ENCODE peak calls at places on chromosomes 16 and 17, in nine cellular contexts. J is heart left ventricle, P is esophagus muscularis mucosa, Z is endothelial cell of umbilical vein, C is IMR-90, H is adrenal gland, O is prostate gland, Q is transverse colon, Y is A549. T is an unnamed sample.

GRCh38 chr17:72270530-72270929 is 149.7 kb downstream of the SOX9 start:
- DNase-seq in J (peak; percentile 25), Q (no peak), Z (no peak), H (peak; percentile 65), O (peak; percentile 64), Y (peak; percentile 17), C (peak; percentile 3), P (no peak), T (no peak)

GRCh38 chr16:22888791-22889190 is 74.8 kb downstream of the HS3ST2 start:
- DNase-seq in C (peak; percentile 3), P (no peak), J (no peak), O (no peak), H (no peak), Q (no peak), Z (peak; percentile 6), Y (no peak), T (no peak)

GRCh38 chr17:82520041-82520910 is 744 bp downstream of the FOXK2 start:
- DNase-seq in P (no peak), Z (no peak), J (peak; percentile 35), Q (no peak), Y (no peak), C (no peak), O (no peak), H (no peak), T (no peak)

GRCh38 chr17:76049239-76049638 is 22.1 kb upstream of the EVPL start:
- DNase-seq in Q (no peak), Z (no peak), O (no peak), J (no peak), C (no peak), H (no peak), Y (no peak), P (no peak), T (no peak)

GRCh38 chr16:75108792-75109731 is 7.5 kb downstream of the LDHD start:
- DNase-seq in J (peak; percentile 84), Z (no peak), O (peak; percentile 79), H (peak; percentile 98), C (peak; percentile 96), Y (peak; percentile 69), P (peak; percentile 94), Q (peak; percentile 83), T (peak; percentile 89)

GRCh38 chr17:33484559-33484958 is 191.5 kb upstream of the ASIC2 start:
- DNase-seq in J (no peak), Z (no peak), Y (no peak), Q (no peak), C (no peak), P (no peak), O (no peak), H (no peak), T (no peak)

GRCh38 chr17:38918129-38918913 is 7.1 kb upstream of the LASP1NB start:
- DNase-seq in C (no peak), H (peak; percentile 52), Z (no peak), Q (no peak), O (no peak), J (no peak), Y (no peak), P (no peak), T (no peak)

GRCh38 chr16:74186589-74186988 is 110.0 kb upstream of the PSMD7 start:
- DNase-seq in J (no peak), P (no peak), Z (no peak), H (no peak), Y (no peak), O (no peak), Q (no peak), C (peak; percentile 48), T (no peak)

GRCh38 chr17:82493517-82493840 is 26.1 kb upstream of the FOXK2 start:
- DNase-seq in Q (no peak), J (no peak), C (no peak), Z (no peak), Y (no peak), P (no peak), O (no peak), H (no peak), T (no peak)

GRCh38 chr17:2828396-2829038 is 32.3 kb downstream of the RAP1GAP2 start:
- DNase-seq in Y (peak; percentile 82), O (no peak), Z (peak; percentile 44), Q (peak; percentile 84), P (no peak), C (peak; percentile 19), H (peak; percentile 82), J (peak; percentile 78), T (peak; percentile 88)

GRCh38 chr16:4570688-4571321 is 14.7 kb downstream of the C16orf96 start:
- DNase-seq in Q (no peak), H (no peak), Y (no peak), Z (no peak), O (no peak), J (no peak), P (no peak), C (no peak), T (no peak)

GRCh38 chr16:65697061-65697460 is 575.2 kb upstream of the CDH11 start:
- DNase-seq in C (no peak), P (no peak), Q (no peak), O (no peak), Z (no peak), H (no peak), J (no peak), Y (no peak), T (no peak)

GRCh38 chr16:47524007-47524405 is 62.9 kb downstream of the PHKB start:
- DNase-seq in J (no peak), Q (no peak), Z (peak; percentile 75), H (no peak), P (no peak), C (no peak), Y (no peak), O (no peak), T (no peak)

GRCh38 chr16:16780588-16780987 is 401.6 kb downstream of the NPIPA7 start:
- DNase-seq in H (no peak), P (no peak), Y (no peak), C (no peak), Q (no peak), O (no peak), Z (no peak), J (no peak), T (no peak)

DNA sequence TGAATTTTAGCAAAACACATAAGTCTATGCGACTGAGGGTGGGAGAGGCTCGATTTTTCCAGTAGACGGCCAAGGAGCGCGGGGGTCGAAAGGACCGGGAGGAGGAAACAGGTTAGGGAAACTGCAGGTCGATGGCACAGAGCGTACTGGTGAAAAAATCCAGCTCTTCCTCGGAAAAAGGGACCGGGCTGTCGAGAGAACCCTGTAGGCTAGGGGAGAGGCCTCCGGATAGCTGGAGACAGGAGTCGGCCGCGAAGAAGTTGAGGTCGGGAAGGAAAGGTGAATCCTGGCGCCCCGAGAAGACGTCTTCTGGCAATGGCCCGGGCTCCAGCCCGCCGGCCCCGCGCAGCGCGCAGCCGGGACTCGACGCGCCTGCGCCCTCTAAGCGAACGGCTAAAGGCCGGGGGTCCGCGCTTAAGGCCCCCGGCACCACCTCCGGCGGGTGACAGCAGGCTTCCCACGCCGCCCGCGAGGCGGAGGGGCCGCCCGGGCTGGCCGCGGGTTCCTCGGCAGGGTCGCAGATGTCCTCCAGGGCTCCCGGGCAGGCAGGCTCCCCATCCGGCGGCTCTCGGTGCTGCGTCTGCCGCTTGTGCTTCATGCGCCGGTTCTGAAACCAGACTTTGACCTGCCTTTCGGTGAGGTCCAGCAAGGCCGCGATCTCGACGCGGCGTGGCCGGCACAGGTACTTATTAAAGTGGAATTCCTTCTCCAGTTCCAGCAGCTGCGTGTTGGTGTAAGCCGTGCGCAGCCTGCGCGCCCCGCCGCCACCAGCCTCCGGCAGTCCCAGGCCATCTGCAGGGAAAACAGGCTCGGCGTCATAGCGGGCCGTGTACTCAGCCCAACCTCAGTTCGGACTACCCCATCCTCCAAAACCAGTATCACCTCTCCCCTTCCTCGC is 1.7 kb downstream of the HOXB2 start:
- DNase-seq in Z (peak; percentile 61), O (no peak), H (peak; percentile 79), Q (peak; percentile 57), C (peak; percentile 67), P (no peak), J (peak; percentile 43), Y (peak; percentile 75), T (no peak)
- TF ChIP-seq POLR2A in Z (no peak), O (peak; percentile 8), H (no peak), Q (no peak), C (no peak), P (no peak), J (no peak), Y (peak; percentile 43), T (no peak)

DNA sequence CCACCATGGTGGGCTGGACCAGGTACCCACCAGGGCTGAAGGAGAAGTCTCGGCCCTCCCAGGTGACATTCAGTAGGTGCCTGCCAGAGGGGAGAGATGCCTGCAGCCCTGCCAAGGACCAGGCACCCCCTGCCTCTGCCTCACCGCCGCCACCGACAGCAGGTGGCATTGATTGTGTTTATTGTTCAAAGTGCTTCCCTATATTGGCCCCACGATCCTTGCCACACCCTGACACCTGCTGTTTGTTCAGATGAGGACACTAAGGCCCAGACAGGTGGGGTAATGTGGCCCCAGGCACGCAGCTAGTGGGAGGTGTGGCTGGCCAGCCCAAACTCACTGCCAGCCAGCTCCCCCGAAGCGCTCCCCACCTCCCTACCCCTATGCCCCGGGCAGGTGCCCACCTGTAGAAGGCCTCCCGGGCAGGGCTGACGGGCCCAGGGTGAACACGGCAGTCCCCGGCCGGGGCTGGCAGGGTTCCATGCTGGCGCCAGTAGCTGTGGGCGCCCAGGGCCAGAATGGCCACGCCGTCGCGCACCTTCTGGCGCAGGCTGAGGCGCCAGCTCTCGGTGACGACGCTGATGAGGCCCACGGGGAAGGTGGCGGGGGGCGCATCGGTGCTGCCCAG is 8.0 kb downstream of the GRIN2C start:
- DNase-seq in P (no peak), Z (no peak), C (no peak), Y (no peak), Q (no peak), H (no peak), J (no peak), O (no peak), T (no peak)
- TF ChIP-seq POLR2A in P (no peak), Z (no peak), C (no peak), Y (no peak), Q (no peak), H (no peak), J (no peak), O (no peak), T (no peak)

DNA sequence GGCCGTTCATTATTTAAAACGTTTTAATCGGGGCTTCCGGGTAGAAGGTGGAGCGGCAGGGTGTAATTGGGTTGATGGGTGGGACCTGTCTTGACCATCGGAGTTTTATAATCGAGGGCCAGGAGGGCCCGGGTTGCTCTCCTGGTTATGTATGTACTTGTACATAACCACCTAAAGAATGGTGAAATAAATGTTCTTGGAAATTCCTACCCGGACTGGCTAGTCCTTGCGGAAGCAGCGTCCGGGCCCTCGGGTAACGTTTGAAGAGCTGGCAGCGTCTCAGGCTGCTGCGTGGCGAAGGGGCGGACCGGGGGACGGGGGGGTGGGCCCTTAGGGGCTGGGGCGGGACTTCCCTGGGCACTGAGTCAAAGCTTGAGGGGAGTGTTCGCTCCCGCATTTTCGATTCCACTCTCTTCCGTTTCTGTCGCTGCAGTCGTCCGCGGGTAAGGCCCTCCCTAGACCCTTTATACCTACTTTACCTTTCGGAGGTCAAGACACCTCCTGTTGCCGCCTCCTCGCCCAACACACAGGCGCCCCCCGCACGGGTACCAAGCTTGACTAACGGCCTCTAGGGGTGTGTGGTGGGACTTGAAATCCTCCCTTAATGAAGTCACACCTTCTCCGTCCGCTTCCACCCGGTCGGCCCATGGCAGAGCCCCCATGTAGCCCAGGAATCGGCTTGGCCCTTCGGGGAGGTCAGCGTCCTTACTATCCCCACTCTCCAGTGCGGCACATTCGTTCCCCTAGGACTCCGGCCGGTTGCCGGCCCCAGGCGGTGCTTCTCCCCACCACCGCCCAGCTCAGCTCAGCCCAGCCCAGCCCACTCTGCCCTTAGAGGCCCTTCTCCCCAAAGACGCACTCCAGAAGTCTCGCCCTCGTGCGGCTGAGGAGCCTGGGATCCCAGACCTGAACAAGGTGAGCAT is at the start of gene TMEM106A:
- DNase-seq in C (peak; percentile 85), P (peak; percentile 96), Y (peak; percentile 84), J (peak; percentile 84), H (peak; percentile 85), Q (peak; percentile 82), Z (peak; percentile 87), O (peak; percentile 79), T (peak; percentile 86)
- TF ChIP-seq POLR2A in C (peak; percentile 71), P (no peak), Y (peak; percentile 47), J (no peak), H (no peak), Q (peak; percentile 60), Z (peak; percentile 96), O (peak; percentile 65), T (peak; percentile 57)

GRCh38 chr17:31094600-31095238 is at the start of gene NF1:
- DNase-seq in Q (peak; percentile 97), O (peak; percentile 95), H (peak; percentile 98), P (peak; percentile 99), C (peak; percentile 94), Y (peak; percentile 96), J (peak; percentile 96), Z (peak; percentile 93), T (peak; percentile 80)
- TF ChIP-seq POLR2A in Q (peak; percentile 71), O (peak; percentile 78), H (peak; percentile 21), P (no peak), C (peak; percentile 79), Y (peak; percentile 84), J (peak; percentile 44), Z (peak; percentile 25), T (peak; percentile 70)